ENCODE peak calls at places on chromosomes 12 and 14, in six cellular contexts. H, X, F, Y, B and W are unnamed samples.

GRCh38 chr14:95356245-95356850 is 36.6 kb upstream of the CLMN start:
- DNase-seq in H (no peak), X (no peak), F (no peak), Y (no peak), B (no peak), W (no peak)

GRCh38 chr12:53344824-53345485 is 8.8 kb upstream of the SP7 start:
- DNase-seq in H (peak; percentile 93), X (no peak), F (peak; percentile 71), Y (peak; percentile 93), B (peak; percentile 72), W (peak; percentile 93)

GRCh38 chr12:113881588-113881987 is 84.5 kb downstream of the RBM19 start:
- DNase-seq in H (no peak), X (no peak), F (no peak), Y (no peak), B (no peak), W (no peak)

GRCh38 chr12:115569694-115570093 is 707.8 kb downstream of the MED13L start:
- DNase-seq in H (peak; percentile 72), X (no peak), F (no peak), Y (no peak), B (no peak), W (no peak)

GRCh38 chr14:52068741-52069616 is at the start of gene NID2:
- DNase-seq in H (peak; percentile 98), X (no peak), F (peak; percentile 37), Y (peak; percentile 95), B (peak; percentile 95), W (peak; percentile 95)

GRCh38 chr12:118119449-118119879 is 15.7 kb upstream of the VSIG10 start:
- DNase-seq in H (no peak), X (no peak), F (no peak), Y (no peak), B (no peak), W (no peak)

GRCh38 chr12:65720739-65721138 is 103.5 kb upstream of the HMGA2 start:
- DNase-seq in H (no peak), X (no peak), F (no peak), Y (no peak), B (no peak), W (no peak)

GRCh38 chr14:76894308-76894707 is 68.1 kb downstream of the LRRC74A start:
- DNase-seq in H (peak; percentile 35), X (no peak), F (no peak), Y (no peak), B (no peak), W (no peak)

GRCh38 chr14:35050652-35051051 is 4.6 kb downstream of the FAM177A1 start:
- DNase-seq in H (no peak), X (no peak), F (no peak), Y (no peak), B (peak; percentile 72), W (no peak)

GRCh38 chr12:31650927-31651326 is 8.6 kb upstream of the ETFBKMT start:
- DNase-seq in H (no peak), X (no peak), F (no peak), Y (no peak), B (no peak), W (no peak)

GRCh38 chr12:100200450-100201181 is at the start of gene ACTR6:
- DNase-seq in H (peak; percentile 90), X (peak; percentile 92), F (peak; percentile 99), Y (peak; percentile 97), B (peak; percentile 95), W (peak; percentile 98)

DNA sequence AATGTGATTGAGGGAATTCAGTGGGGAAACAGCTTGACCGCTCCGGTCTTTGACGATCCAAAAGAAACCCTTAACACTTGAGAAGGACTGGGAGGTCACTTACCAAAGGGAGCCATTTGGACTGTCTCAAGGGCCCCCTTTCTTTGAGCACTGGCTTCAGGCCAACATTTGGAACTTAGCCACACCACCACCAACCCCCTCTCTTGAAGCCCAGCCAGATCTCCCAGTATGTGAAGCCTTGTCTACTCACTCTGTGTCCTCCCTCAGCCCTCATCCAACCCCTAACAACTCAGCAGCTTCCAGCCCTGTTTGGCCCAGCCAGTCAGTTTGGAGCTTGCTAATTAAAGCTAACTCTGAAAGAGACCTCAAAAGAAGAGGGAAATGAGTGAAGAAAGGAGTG is 3.7 kb upstream of the BLOC1S1 start:
- DNase-seq in H (no peak), X (no peak), F (no peak), Y (peak; percentile 84), B (no peak), W (no peak)
- H3K4me1 ChIP-seq in H (peaks cover 14% of the 10 kb centered on the region), X (peaks cover 12% of the 10 kb centered on the region), F (peaks cover 27% of the 10 kb centered on the region), Y (peaks cover 9% of the 10 kb centered on the region), B (peaks cover 18% of the 10 kb centered on the region), W (peaks cover 89% of the 10 kb centered on the region)

GRCh38 chr12:57513266-57513665 is 7.0 kb downstream of the DDIT3 start:
- DNase-seq in H (no peak), X (no peak), F (no peak), Y (no peak), B (no peak), W (no peak)

GRCh38 chr12:57512665-57513064 is 7.6 kb downstream of the DDIT3 start:
- DNase-seq in H (no peak), X (no peak), F (no peak), Y (peak; percentile 32), B (no peak), W (no peak)

GRCh38 chr12:57514720-57515467 is 5.4 kb downstream of the DDIT3 start:
- DNase-seq in H (no peak), X (no peak), F (no peak), Y (peak; percentile 14), B (no peak), W (no peak)

GRCh38 chr12:57511588-57512325 is 8.6 kb downstream of the DDIT3 start:
- DNase-seq in H (no peak), X (no peak), F (no peak), Y (no peak), B (no peak), W (no peak)

DNA sequence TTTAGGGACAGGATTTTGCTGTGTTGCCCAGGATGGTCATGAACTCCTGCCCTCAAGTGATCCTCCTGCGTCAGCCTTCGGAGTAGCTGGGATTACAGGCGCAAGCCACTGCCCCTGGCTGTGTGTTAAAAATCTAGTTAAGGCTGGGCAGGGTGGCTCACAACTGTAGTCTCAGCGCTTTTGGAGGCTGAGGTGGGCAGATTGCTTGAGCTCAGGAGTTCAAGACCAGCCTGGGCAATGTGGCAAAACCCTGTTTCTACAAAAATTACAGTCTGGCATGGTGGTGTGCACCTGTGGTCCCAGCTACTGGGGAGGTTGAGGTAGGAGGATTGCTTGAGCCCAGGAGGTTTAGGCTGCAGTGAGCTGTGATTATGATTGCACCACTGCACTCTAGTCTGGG is 9.2 kb downstream of the DDIT3 start:
- DNase-seq in H (no peak), X (no peak), F (no peak), Y (no peak), B (no peak), W (no peak)
- H3K4me1 ChIP-seq in H (no peaks in the 10 kb centered on the region), X (no peaks in the 10 kb centered on the region), F (no peaks in the 10 kb centered on the region), Y (no peaks in the 10 kb centered on the region), B (no peaks in the 10 kb centered on the region), W (no peaks in the 10 kb centered on the region)

DNA sequence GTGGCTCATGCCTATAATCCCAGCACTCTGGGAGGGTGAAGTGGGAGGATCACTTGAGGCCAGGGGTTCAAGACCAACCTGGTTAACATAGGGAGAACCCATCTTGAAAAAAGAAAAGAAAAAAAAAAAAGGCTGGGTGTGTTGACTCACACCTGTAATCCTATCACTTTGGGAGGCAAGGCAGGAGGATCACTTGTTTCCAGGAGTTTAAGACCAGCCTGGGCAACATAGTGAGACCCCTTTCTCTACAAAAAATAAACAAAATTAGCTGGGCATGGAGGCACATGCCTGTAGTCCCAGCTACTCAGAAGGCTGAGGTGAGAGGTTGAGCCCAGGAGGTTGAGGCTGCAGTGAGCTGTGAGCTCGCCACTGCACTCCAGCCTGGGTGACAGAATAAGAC is 23.0 kb upstream of the LRP1-AS start:
- DNase-seq in H (no peak), X (no peak), F (no peak), Y (no peak), B (no peak), W (no peak)
- H3K4me1 ChIP-seq in H (peaks cover 3% of the 10 kb centered on the region), X (peaks cover 15% of the 10 kb centered on the region), F (no peaks in the 10 kb centered on the region), Y (no peaks in the 10 kb centered on the region), B (peaks cover 12% of the 10 kb centered on the region), W (peaks cover 17% of the 10 kb centered on the region)

DNA sequence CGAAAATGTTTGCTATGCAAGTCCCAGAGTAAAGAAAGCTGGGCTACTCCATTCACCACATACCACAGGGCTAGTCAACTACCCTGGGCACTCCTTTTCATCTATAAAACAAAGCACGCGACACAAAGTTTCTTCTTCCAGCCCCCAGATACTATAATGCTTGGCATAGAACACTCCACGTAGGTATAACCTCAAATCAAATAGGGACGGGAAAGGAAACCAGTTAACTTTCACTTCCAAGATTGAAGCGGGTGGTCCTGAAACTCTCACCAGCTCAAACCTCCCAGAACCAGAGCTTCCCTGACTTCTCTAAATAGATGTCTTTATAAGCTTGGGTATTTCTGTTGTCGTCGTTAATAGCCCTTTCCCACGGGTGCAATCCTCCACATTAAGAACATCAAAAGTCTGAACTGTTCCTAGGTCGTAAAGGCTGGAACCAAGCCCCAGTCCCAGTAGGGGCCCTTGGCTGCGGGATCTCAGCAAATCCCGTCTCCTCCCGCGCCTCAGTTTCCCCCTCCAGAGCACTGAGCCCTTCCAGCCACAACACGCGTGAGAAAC is 647 bp downstream of the LGMN start:
- DNase-seq in H (peak; percentile 25), X (no peak), F (no peak), Y (no peak), B (no peak), W (no peak)
- H3K4me1 ChIP-seq in H (no peaks in the 10 kb centered on the region), X (peaks cover 6% of the 10 kb centered on the region), F (peaks cover 22% of the 10 kb centered on the region), Y (no peaks in the 10 kb centered on the region), B (no peaks in the 10 kb centered on the region), W (peaks cover 22% of the 10 kb centered on the region)